ENCODE peak calls at places on chromosome 12, in five cellular contexts. G is A549; O is MM.1S; E is fibroblast of lung; Z is CD8-positive, alpha-beta T cell. A is an unnamed sample.

GRCh38 chr12:39443704-39444234 is 849 bp upstream of the KIF21A start:
- DNase-seq in G (no peak), O (no peak), Z (no peak), E (peak), A (no peak)

GRCh38 chr12:98741615-98742265 is 96.7 kb downstream of the APAF1 start:
- DNase-seq in G (no peak), E (no peak), O (no peak), Z (no peak), A (no peak)

GRCh38 chr12:3077572-3078081 is 448 bp downstream of the TSPAN9 start:
- DNase-seq in G (no peak), Z (no peak), O (no peak), E (peak), A (peak)

GRCh38 chr12:92546259-92546825 is 156.4 kb upstream of the PLEKHG7 start:
- DNase-seq in G (no peak), E (no peak), O (no peak), Z (no peak), A (no peak)

GRCh38 chr12:25377475-25378179 is 126.9 kb upstream of the KRAS start:
- DNase-seq in E (peak), Z (peak), G (peak), O (no peak), A (no peak)

GRCh38 chr12:98594050-98594853 is 766 bp downstream of the SLC25A3 start:
- DNase-seq in E (peak), O (peak), Z (no peak), G (no peak), A (no peak)

GRCh38 chr12:132186857-132187620 is 42.8 kb downstream of the NOC4L start:
- DNase-seq in G (no peak), Z (peak), O (no peak), E (no peak), A (no peak)

GRCh38 chr12:128619263-128619662 is 204.5 kb downstream of the SLC15A4 start:
- DNase-seq in E (no peak), Z (no peak), G (no peak), O (no peak), A (no peak)

GRCh38 chr12:53145383-53145782 is 35.1 kb upstream of the ZNF740 start:
- DNase-seq in Z (no peak), E (peak), O (no peak), G (no peak), A (no peak)

GRCh38 chr12:132145334-132145733 is 1.1 kb downstream of the NOC4L start:
- DNase-seq in E (no peak), G (no peak), Z (no peak), O (no peak), A (no peak)

GRCh38 chr12:47078733-47079364 is 572 bp upstream of the PCED1B start:
- DNase-seq in Z (peak), O (no peak), E (no peak), G (peak), A (peak)

GRCh38 chr12:42482086-42482819 is 107.3 kb downstream of the PRICKLE1 start:
- DNase-seq in E (peak), O (no peak), G (peak), Z (no peak), A (no peak)

GRCh38 chr12:118330421-118331018 is 42.2 kb downstream of the TAOK3 start:
- DNase-seq in O (no peak), Z (no peak), G (no peak), E (peak), A (peak)

GRCh38 chr12:55720894-55721444 is 776 bp downstream of the RDH5 start:
- DNase-seq in O (no peak), Z (no peak), E (peak), G (peak), A (no peak)

GRCh38 chr12:108804361-108804949 is 52.9 kb downstream of the SSH1 start:
- DNase-seq in E (peak), O (no peak), Z (no peak), G (no peak), A (no peak)

GRCh38 chr12:107328442-107329133 is 235.2 kb upstream of the CRY1 start:
- DNase-seq in Z (no peak), E (no peak), O (no peak), G (peak), A (no peak)

GRCh38 chr12:100576311-100577036 is 3.0 kb downstream of the GAS2L3 start:
- DNase-seq in E (peak), G (peak), Z (no peak), O (no peak), A (no peak)

GRCh38 chr12:84277986-84278385 is 634.6 kb downstream of the SLC6A15 start:
- DNase-seq in O (no peak), G (no peak), E (no peak), Z (no peak), A (no peak)

GRCh38 chr12:69886715-69887114 is 61.7 kb downstream of the MYRFL start:
- DNase-seq in O (no peak), E (no peak), Z (no peak), G (no peak), A (no peak)

GRCh38 chr12:11976005-11976404 is 94.7 kb upstream of the BCL2L14 start:
- DNase-seq in G (no peak), E (no peak), Z (no peak), O (no peak), A (no peak)

GRCh38 chr12:55092579-55092978 is 33.6 kb upstream of the OR9K2 start:
- DNase-seq in Z (no peak), G (no peak), E (no peak), O (no peak), A (no peak)

GRCh38 chr12:132067182-132067581 is 76.9 kb downstream of the DDX51 start:
- DNase-seq in O (no peak), G (no peak), Z (no peak), E (no peak), A (no peak)

GRCh38 chr12:111791507-111791906 is 24.8 kb downstream of the ALDH2 start:
- DNase-seq in Z (no peak), G (no peak), O (no peak), E (no peak), A (no peak)

GRCh38 chr12:31017535-31017934 is 56.1 kb upstream of the DDX11 start:
- DNase-seq in Z (no peak), E (no peak), G (no peak), O (no peak), A (no peak)

GRCh38 chr12:107480836-107481608 is 204.6 kb upstream of the PWP1 start:
- DNase-seq in E (no peak), Z (no peak), O (no peak), G (no peak), A (no peak)

GRCh38 chr12:109621864-109622485 is 48.4 kb downstream of the MVK start:
- DNase-seq in Z (no peak), O (no peak), E (no peak), G (no peak), A (no peak)

GRCh38 chr12:109264095-109264942 is 44.8 kb downstream of the FOXN4 start:
- DNase-seq in E (peak), G (peak), O (peak), Z (no peak), A (peak)

GRCh38 chr12:91562476-91562875 is 379.9 kb upstream of the DCN start:
- DNase-seq in E (peak), O (peak), G (no peak), Z (no peak), A (no peak)

GRCh38 chr12:84767079-84767478 is 145.5 kb downstream of the SLC6A15 start:
- DNase-seq in G (no peak), O (no peak), E (no peak), Z (no peak), A (no peak)

GRCh38 chr12:86513206-86513605 is 257.0 kb upstream of the MGAT4C start:
- DNase-seq in O (no peak), E (peak), Z (no peak), G (no peak), A (no peak)

GRCh38 chr12:10718279-10718821 is 4.8 kb downstream of the YBX3 start:
- DNase-seq in O (no peak), Z (no peak), E (peak), G (no peak), A (no peak)

GRCh38 chr12:18239561-18239960 is 21.8 kb upstream of the PIK3C2G start:
- DNase-seq in E (no peak), O (no peak), G (no peak), Z (no peak), A (no peak)

GRCh38 chr12:105235299-105235746 is 651 bp downstream of the APPL2 start:
- DNase-seq in E (no peak), O (peak), G (no peak), Z (no peak), A (no peak)

GRCh38 chr12:16345105-16345504 is 2.3 kb upstream of the MGST1 start:
- DNase-seq in O (no peak), E (no peak), Z (no peak), G (no peak), A (no peak)

GRCh38 chr12:33531261-33531660 is 91.6 kb upstream of the SYT10 start:
- DNase-seq in Z (no peak), G (no peak), E (no peak), O (peak), A (no peak)

GRCh38 chr12:58310368-58310767 is 369.0 kb downstream of the ATP23 start:
- DNase-seq in O (no peak), G (peak), E (peak), Z (no peak), A (no peak)
- TF ChIP-seq CTCF in O (no peak), G (no peak), E (no peak), Z (no peak), A (no peak)

GRCh38 chr12:76878899-76879709 is at the start of gene CSRP2:
- DNase-seq in E (peak), G (peak), Z (peak), O (peak), A (peak)
- TF ChIP-seq CTCF in E (peak), G (no peak), Z (no peak), O (no peak), A (peak)

GRCh38 chr12:102659200-102659911 is 179.0 kb upstream of the IGF1 start:
- DNase-seq in G (peak), Z (no peak), O (no peak), E (no peak), A (no peak)
- TF ChIP-seq CTCF in G (no peak), Z (no peak), O (peak), E (no peak), A (no peak)

GRCh38 chr12:121799842-121800693 is 3.7 kb upstream of the SETD1B start:
- DNase-seq in O (peak), E (peak), G (peak), Z (peak), A (peak)
- TF ChIP-seq CTCF in O (no peak), E (no peak), G (no peak), Z (no peak), A (no peak)

DNA sequence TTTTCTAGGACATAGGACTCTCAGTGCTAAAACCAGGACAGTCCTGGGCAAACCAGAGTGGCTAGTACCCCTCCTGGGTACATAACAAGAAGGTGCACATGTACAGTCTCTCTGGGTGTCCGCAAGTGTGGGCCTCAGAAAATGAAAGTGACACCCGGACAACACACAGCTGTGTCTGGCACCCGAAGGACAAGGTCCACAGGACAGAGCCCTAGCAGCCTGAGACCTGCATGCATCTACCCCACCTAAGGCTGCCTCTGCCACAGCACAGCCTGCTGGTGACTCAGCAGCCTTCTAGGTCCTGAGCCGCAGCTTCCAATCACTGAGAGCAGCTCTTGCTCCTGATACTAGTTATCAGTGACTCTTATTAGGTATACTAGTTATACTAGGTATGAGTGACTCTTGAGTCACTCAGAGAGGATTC is 784.1 kb upstream of the TBX3 start:
- DNase-seq in Z (no peak), E (peak), O (peak), G (peak), A (no peak)
- TF ChIP-seq CTCF in Z (no peak), E (peak), O (no peak), G (peak), A (no peak)

DNA sequence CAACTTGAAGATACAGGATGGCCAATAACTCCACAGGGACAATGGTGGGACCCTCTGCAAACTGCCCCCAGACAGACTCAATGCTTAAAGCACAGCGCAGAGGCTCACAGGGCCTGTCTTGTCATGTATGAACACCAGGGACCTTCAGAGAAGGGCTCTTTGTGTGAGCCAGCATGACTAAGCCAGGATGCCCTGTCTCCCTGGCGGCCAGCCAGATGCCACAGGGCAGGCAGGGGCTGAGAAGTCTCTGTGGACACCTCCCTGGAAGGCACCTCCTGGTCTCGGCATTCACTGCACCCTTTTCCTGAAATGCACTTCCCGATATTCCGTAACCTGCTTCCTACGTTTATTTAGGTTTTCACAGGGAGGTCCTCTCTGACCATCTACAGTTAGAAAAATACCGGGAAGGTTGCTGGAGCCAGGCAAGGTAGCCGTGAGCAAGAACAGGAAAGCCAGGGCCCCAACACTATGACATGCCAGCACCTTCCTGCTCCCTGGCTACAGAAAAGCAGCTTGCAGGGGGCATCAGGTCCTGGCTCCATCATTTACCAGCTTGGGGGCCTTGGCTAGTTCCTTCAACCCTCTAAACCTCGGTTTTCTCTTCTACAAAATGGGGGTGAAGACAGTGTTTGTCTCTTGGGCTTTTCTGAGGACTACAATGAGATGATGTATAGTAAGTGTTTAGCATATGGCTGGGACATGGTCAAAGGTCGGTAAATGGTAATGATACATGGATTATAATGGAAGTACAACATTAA is 65.0 kb downstream of the PITPNM2 start:
- DNase-seq in E (no peak), Z (no peak), G (peak), O (no peak), A (no peak)
- TF ChIP-seq CTCF in E (no peak), Z (no peak), G (no peak), O (no peak), A (no peak)

GRCh38 chr12:124740691-124741137 is 123.0 kb downstream of the SCARB1 start:
- DNase-seq in E (no peak), O (no peak), G (peak), Z (no peak), A (peak)
- TF ChIP-seq CTCF in E (no peak), O (no peak), G (no peak), Z (no peak), A (peak)

DNA sequence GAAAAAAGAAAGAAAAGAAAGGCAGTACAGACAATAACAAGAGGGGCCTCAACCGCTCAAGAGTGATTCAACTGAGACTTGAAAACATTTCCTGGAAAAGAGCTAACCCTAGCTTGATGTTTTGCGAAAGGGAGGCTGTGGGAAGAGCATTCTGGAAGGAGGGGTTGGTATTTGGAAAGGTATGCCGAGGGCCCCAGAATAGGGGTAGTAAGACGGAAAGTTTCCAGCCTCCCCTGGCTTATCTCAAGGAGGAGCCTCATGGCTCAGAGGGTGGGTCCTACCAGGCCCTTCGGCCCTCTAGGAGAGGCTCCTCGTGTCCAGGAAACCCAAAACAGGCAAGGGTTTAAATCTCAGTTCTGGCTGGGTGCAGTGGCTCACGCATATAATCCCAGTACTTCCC is 8.4 kb downstream of the RNU4-2 start:
- DNase-seq in G (no peak), O (no peak), E (no peak), Z (no peak), A (peak)
- TF ChIP-seq CTCF in G (no peak), O (no peak), E (no peak), Z (no peak), A (no peak)

GRCh38 chr12:71972441-71973074 is 33.9 kb downstream of the TPH2 start:
- DNase-seq in Z (no peak), E (no peak), O (no peak), G (no peak), A (no peak)
- TF ChIP-seq CTCF in Z (no peak), E (no peak), O (no peak), G (no peak), A (no peak)